ENCODE peak calls at places on chromosomes 7 and 10, in six cellular contexts. T, C, W, B, G and N are unnamed samples. For H3K9me2, the result is how much of the 10 kb centered on the place peaks cover.

GRCh38 chr10:23342213-23342884 is 2.2 kb downstream of the C10orf67 start:
- DNase-seq in T (no peak), C (no peak), W (no peak), B (no peak), G (peak), N (no peak)

GRCh38 chr7:45160374-45160773 is 2.8 kb downstream of the RAMP3 start:
- DNase-seq in T (no peak), C (no peak), W (peak), B (peak), G (no peak), N (no peak)

GRCh38 chr10:17640331-17640816 is 3.6 kb upstream of the STAM start:
- DNase-seq in T (no peak), C (no peak), W (no peak), B (no peak), G (no peak), N (no peak)

GRCh38 chr10:132986576-132986975 is 44.2 kb upstream of the CFAP46 start:
- DNase-seq in T (no peak), C (no peak), W (no peak), B (no peak), G (no peak), N (no peak)

GRCh38 chr10:15352818-15353217 is 18.3 kb downstream of the FAM171A1 start:
- DNase-seq in T (no peak), C (no peak), W (no peak), B (no peak), G (no peak), N (no peak)

GRCh38 chr10:86851329-86852207 is 95.1 kb downstream of the BMPR1A start:
- DNase-seq in T (no peak), C (no peak), W (no peak), B (no peak), G (peak), N (peak)

GRCh38 chr7:16428672-16429071 is 7.3 kb upstream of the CRPPA start:
- DNase-seq in T (no peak), C (no peak), W (no peak), B (no peak), G (peak), N (peak)

GRCh38 chr7:30988346-30989005 is 24.7 kb downstream of the GHRHR start:
- DNase-seq in T (no peak), C (no peak), W (peak), B (no peak), G (peak), N (peak)

GRCh38 chr10:126783806-126784205 is 113.3 kb upstream of the C10orf90 start:
- DNase-seq in T (no peak), C (no peak), W (no peak), B (no peak), G (peak), N (no peak)

GRCh38 chr10:63627881-63628296 is 106.7 kb downstream of the REEP3 start:
- DNase-seq in T (no peak), C (no peak), W (no peak), B (no peak), G (peak), N (no peak)

GRCh38 chr10:22340362-22341189 is 4.7 kb upstream of the SPAG6 start:
- DNase-seq in T (peak), C (peak), W (peak), B (peak), G (peak), N (peak)

GRCh38 chr7:123615344-123615743 is 13.7 kb downstream of the ASB15 start:
- DNase-seq in T (no peak), C (no peak), W (peak), B (no peak), G (no peak), N (peak)

GRCh38 chr7:107972075-107972482 is 30.9 kb downstream of the LAMB1 start:
- DNase-seq in T (no peak), C (no peak), W (peak), B (no peak), G (no peak), N (peak)

GRCh38 chr7:149787428-149788299 is 14.3 kb upstream of the ZNF467 start:
- DNase-seq in T (no peak), C (no peak), W (peak), B (peak), G (peak), N (peak)

GRCh38 chr7:45073843-45074737 is 14.7 kb downstream of the NACAD start:
- DNase-seq in T (no peak), C (no peak), W (peak), B (no peak), G (peak), N (no peak)

GRCh38 chr7:100801833-100802568 is 25.3 kb downstream of the EPHB4 start:
- DNase-seq in T (no peak), C (no peak), W (peak), B (no peak), G (peak), N (peak)

GRCh38 chr10:93541402-93542357 is 24.8 kb upstream of the FFAR4 start:
- DNase-seq in T (no peak), C (peak), W (peak), B (no peak), G (peak), N (peak)

GRCh38 chr10:95391570-95392249 is 100.9 kb upstream of the PDLIM1 start:
- DNase-seq in T (peak), C (no peak), W (no peak), B (peak), G (peak), N (peak)

GRCh38 chr7:37287093-37287492 is 161.6 kb downstream of the ELMO1 start:
- DNase-seq in T (peak), C (no peak), W (peak), B (peak), G (no peak), N (no peak)

GRCh38 chr10:133357293-133358151 is at the start of gene FUOM:
- DNase-seq in T (peak), C (peak), W (peak), B (no peak), G (peak), N (peak)

GRCh38 chr10:75430000-75430763 is 1.2 kb upstream of the LRMDA start:
- DNase-seq in T (no peak), C (no peak), W (no peak), B (no peak), G (no peak), N (no peak)

GRCh38 chr10:102645388-102645740 is 1.1 kb downstream of the TRIM8 start:
- DNase-seq in T (peak), C (peak), W (peak), B (no peak), G (peak), N (no peak)

GRCh38 chr7:27187158-27187701 is 2.2 kb upstream of the HOXA11 start:
- DNase-seq in T (no peak), C (no peak), W (no peak), B (no peak), G (peak), N (no peak)

GRCh38 chr10:10985361-10985760 is 32.3 kb upstream of the CELF2 start:
- DNase-seq in T (no peak), C (no peak), W (no peak), B (no peak), G (no peak), N (no peak)

GRCh38 chr10:13651969-13652720 is 65.4 kb downstream of the PRPF18 start:
- DNase-seq in T (no peak), C (no peak), W (no peak), B (no peak), G (peak), N (no peak)

GRCh38 chr10:76329891-76330575 is 898.6 kb downstream of the LRMDA start:
- DNase-seq in T (no peak), C (no peak), W (no peak), B (no peak), G (peak), N (peak)

GRCh38 chr10:11225935-11226334 is 208.3 kb downstream of the CELF2 start:
- DNase-seq in T (no peak), C (no peak), W (no peak), B (peak), G (no peak), N (no peak)

GRCh38 chr7:154953006-154953684 is 49.8 kb downstream of the PAXIP1 start:
- DNase-seq in T (peak), C (peak), W (peak), B (peak), G (peak), N (peak)

GRCh38 chr10:100153239-100153840 is 32.5 kb downstream of the ERLIN1 start:
- DNase-seq in T (no peak), C (no peak), W (peak), B (no peak), G (peak), N (peak)

GRCh38 chr10:134205-134742 is 981 bp upstream of the ZMYND11 start:
- DNase-seq in T (peak), C (no peak), W (no peak), B (peak), G (peak), N (no peak)

GRCh38 chr10:52308251-52309031 is 5.6 kb upstream of the DKK1 start:
- DNase-seq in T (peak), C (no peak), W (peak), B (peak), G (peak), N (peak)

GRCh38 chr7:129793506-129794310 is 159.1 kb downstream of the UBE2H start:
- DNase-seq in T (no peak), C (no peak), W (peak), B (no peak), G (no peak), N (no peak)

GRCh38 chr10:123945506-123945905 is 53.9 kb upstream of the CPXM2 start:
- DNase-seq in T (peak), C (peak), W (no peak), B (no peak), G (peak), N (peak)

GRCh38 chr7:131900785-131901287 is 344.4 kb upstream of the PODXL start:
- DNase-seq in T (no peak), C (no peak), W (no peak), B (no peak), G (no peak), N (no peak)

GRCh38 chr7:131896189-131896855 is 339.9 kb upstream of the PODXL start:
- DNase-seq in T (no peak), C (no peak), W (no peak), B (no peak), G (no peak), N (no peak)

GRCh38 chr7:131895541-131896173 is 339.2 kb upstream of the PODXL start:
- DNase-seq in T (no peak), C (peak), W (no peak), B (no peak), G (peak), N (peak)

GRCh38 chr7:131899271-131900030 is 343.0 kb upstream of the PODXL start:
- DNase-seq in T (no peak), C (no peak), W (no peak), B (no peak), G (no peak), N (peak)

DNA sequence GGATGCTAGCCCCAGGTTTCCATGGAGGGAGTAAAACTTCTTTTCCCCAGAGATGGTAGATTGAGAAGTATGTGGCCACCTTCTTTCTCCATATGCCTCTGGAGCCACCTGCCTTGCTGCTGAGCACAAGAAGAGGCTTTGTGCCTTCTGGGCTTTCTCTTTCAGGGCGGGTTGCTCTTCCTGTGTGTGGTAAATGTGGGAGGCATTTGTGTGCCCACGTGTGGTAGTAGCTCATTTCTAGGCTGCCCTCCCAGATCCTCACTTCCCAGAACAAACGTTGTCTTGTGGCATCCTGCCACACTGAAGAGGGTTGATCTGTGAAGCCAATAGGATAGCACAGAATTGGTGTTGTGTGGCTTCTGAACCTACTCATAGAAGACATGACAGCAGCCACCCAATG is 342.0 kb upstream of the PODXL start:
- DNase-seq in T (no peak), C (no peak), W (no peak), B (no peak), G (peak), N (peak)
- H3K9me2 ChIP-seq in T (under half), C (under half), W (under half), B (under half), G (under half), N (under half)

GRCh38 chr7:153413199-153413539 is 639.0 kb upstream of the DPP6 start:
- DNase-seq in T (no peak), C (no peak), W (no peak), B (no peak), G (no peak), N (no peak)

GRCh38 chr7:153414288-153414629 is 637.9 kb upstream of the DPP6 start:
- DNase-seq in T (no peak), C (no peak), W (no peak), B (no peak), G (no peak), N (no peak)

GRCh38 chr7:153413540-153414287 is 638.5 kb upstream of the DPP6 start:
- DNase-seq in T (no peak), C (no peak), W (no peak), B (no peak), G (no peak), N (no peak)

GRCh38 chr7:153415632-153416031 is 636.6 kb upstream of the DPP6 start:
- DNase-seq in T (no peak), C (no peak), W (no peak), B (no peak), G (no peak), N (no peak)
- H3K4me3 ChIP-seq in T (no peak), C (no peak), W (no peak), B (no peak), G (no peak), N (no peak)

GRCh38 chr10:60446070-60446833 is 56.6 kb upstream of the ANK3 start:
- DNase-seq in T (no peak), C (no peak), W (no peak), B (no peak), G (peak), N (peak)

GRCh38 chr10:60444494-60445064 is 54.9 kb upstream of the ANK3 start:
- DNase-seq in T (peak), C (peak), W (no peak), B (peak), G (peak), N (peak)

GRCh38 chr10:60448246-60448645 is 58.6 kb upstream of the ANK3 start:
- DNase-seq in T (no peak), C (no peak), W (no peak), B (no peak), G (peak), N (peak)

GRCh38 chr10:60450291-60450690 is 60.6 kb upstream of the ANK3 start:
- DNase-seq in T (no peak), C (no peak), W (no peak), B (no peak), G (no peak), N (no peak)

DNA sequence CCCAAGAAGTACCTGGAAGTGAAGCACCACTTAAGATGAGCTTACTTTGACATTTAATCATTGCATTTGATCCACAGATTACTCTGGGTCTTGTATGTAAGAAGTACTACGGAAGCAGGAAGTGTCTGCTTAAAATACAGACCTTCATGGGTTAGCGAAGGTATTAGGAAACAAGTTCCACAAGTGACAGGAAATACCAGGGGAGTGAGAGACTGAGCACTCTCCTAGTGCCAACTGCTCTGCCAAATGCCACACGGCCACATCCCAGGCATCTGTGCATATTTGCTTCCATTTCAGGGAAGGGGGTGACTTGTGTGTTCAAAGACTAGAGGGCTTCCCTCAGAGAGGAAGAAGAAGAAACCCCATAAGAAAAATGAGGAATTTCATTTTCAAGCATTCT is 57.2 kb upstream of the ANK3 start:
- DNase-seq in T (no peak), C (no peak), W (no peak), B (no peak), G (peak), N (peak)
- H2AFZ ChIP-seq in T (no peak), C (no peak), W (peak), B (no peak), G (peak), N (peak)

DNA sequence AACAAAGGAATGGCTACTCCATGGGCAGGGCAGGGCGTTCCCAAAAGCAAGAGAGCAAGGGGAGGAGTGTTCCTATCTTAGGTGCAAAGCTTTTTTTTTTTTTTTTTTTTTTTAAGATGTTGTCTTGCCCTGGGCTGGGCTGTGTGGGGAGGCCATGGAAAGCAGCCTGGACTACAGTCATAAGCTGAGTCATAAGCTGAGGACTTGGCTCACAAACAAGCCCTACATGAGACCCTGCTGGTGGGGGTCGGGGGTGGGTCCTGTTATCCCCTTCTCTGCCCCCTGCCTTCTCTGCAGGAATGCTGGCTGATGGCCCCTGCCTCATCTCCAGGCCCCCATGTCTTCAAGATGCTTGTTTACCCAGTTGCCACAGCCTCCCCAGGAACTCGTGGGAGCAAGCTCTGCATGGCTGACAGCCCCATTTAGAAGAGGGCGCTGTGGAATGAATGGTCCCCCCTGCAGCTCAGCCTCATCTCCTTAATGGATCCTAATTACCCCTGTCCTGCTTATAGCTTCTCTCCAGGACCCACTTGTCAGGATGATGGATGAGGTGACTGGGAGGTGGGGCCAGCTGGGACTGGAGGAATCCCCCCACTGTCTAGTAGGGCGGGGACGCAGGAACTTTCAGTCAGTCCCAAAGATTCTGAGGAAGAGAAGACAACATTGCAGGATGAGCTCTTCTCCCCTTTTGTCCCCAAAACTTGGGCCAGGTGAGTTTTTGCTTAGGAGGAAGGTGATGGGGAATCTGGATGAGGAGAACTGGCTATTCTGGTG is 340.8 kb upstream of the PODXL start:
- DNase-seq in T (no peak), C (peak), W (peak), B (no peak), G (peak), N (peak)
- H3K9me2 ChIP-seq in T (under half), C (under half), W (under half), B (under half), G (under half), N (under half)

GRCh38 chr10:113047605-113047962 is 97.5 kb downstream of the TCF7L2 start:
- DNase-seq in T (no peak), C (no peak), W (no peak), B (no peak), G (no peak), N (no peak)
- H3K4me3 ChIP-seq in T (no peak), C (no peak), W (no peak), B (no peak), G (no peak), N (no peak)

GRCh38 chr10:33009244-33010131 is 51.5 kb upstream of the ITGB1 start:
- DNase-seq in T (no peak), C (no peak), W (no peak), B (no peak), G (no peak), N (no peak)
- H2AFZ ChIP-seq in T (no peak), C (peak), W (peak), B (no peak), G (peak), N (no peak)

GRCh38 chr7:131903315-131903714 is 346.9 kb upstream of the PODXL start:
- DNase-seq in T (no peak), C (no peak), W (no peak), B (no peak), G (no peak), N (no peak)

GRCh38 chr7:131893627-131894345 is 337.4 kb upstream of the PODXL start:
- DNase-seq in T (no peak), C (no peak), W (no peak), B (no peak), G (no peak), N (peak)

DNA sequence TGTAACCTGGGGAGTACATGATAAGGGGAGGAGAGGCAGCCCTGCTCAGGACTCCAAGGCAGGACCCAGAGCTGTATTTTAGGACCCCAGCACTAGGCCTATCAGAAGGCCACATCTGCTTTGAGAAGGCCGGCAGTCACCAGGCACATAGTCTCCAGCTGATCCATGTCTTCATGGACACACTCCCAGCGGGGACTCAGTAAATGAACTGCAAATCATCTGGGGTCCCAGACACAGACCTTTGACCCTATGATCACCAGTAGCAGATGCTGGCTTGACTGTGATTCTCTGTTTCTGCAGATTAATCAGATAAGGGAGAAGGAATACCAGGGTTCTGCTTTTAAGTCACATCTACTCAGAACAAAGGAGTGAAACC is 341.4 kb upstream of the PODXL start:
- DNase-seq in T (no peak), C (no peak), W (no peak), B (no peak), G (no peak), N (no peak)
- H3K9me2 ChIP-seq in T (under half), C (under half), W (under half), B (under half), G (under half), N (under half)

GRCh38 chr7:88661921-88662320 is 97.6 kb upstream of the ZNF804B start:
- DNase-seq in T (no peak), C (no peak), W (no peak), B (no peak), G (no peak), N (no peak)
- H3K4me3 ChIP-seq in T (no peak), C (no peak), W (no peak), B (no peak), G (no peak), N (no peak)